ENCODE peak calls at places on chromosomes 16 and 17, in four cellular contexts. Z is psoas muscle, V is HCT116, C is pancreas. O is an unnamed sample. For H3K4me1, the result is how much of the 10 kb centered on the place peaks cover.

GRCh38 chr17:8320262-8320661 is 10.2 kb downstream of the ARHGEF15 start:
- DNase-seq in Z (no peak), C (no peak), V (no peak), O (no peak)

GRCh38 chr16:66474750-66475199 is 47.7 kb downstream of the BEAN1 start:
- DNase-seq in C (no peak), V (no peak), Z (no peak), O (no peak)

GRCh38 chr16:69567031-69567680 is 1.4 kb downstream of the NFAT5 start:
- DNase-seq in Z (no peak), V (no peak), C (no peak), O (no peak)

GRCh38 chr17:75844530-75845057 is 390 bp upstream of the UNC13D start:
- DNase-seq in V (peak), C (peak), Z (peak), O (peak)

GRCh38 chr17:16521070-16521727 is 29.2 kb upstream of the LRRC75A start:
- DNase-seq in V (peak), Z (peak), C (peak), O (peak)

GRCh38 chr16:68592466-68593337 is 52.4 kb upstream of the CDH3 start:
- DNase-seq in C (no peak), V (no peak), Z (no peak), O (no peak)

GRCh38 chr17:62611308-62611707 is 16.2 kb upstream of the MRC2 start:
- DNase-seq in Z (no peak), V (no peak), C (no peak), O (no peak)

GRCh38 chr16:68367034-68367433 is 56.2 kb downstream of the PRMT7 start:
- DNase-seq in V (peak), C (peak), Z (no peak), O (no peak)

GRCh38 chr16:50800074-50800473 is 58.2 kb downstream of the CYLD start:
- DNase-seq in C (no peak), V (no peak), Z (no peak), O (no peak)

GRCh38 chr17:27384261-27384701 is 72.0 kb upstream of the KSR1 start:
- DNase-seq in Z (peak), C (peak), V (no peak), O (peak)

GRCh38 chr16:49750341-49751011 is 105.4 kb downstream of the ZNF423 start:
- DNase-seq in C (no peak), Z (no peak), V (no peak), O (no peak)

GRCh38 chr17:8740486-8740885 is 4.2 kb downstream of the CCDC42 start:
- DNase-seq in C (no peak), Z (no peak), V (no peak), O (no peak)

GRCh38 chr17:29590261-29590978 is 972 bp upstream of the GIT1 start:
- DNase-seq in Z (no peak), C (peak), V (peak), O (peak)

GRCh38 chr16:79083879-79084278 is 516.7 kb downstream of the MAF start:
- DNase-seq in Z (no peak), C (no peak), V (no peak), O (no peak)

GRCh38 chr17:71855000-71855399 is 265.8 kb upstream of the SOX9 start:
- DNase-seq in C (no peak), Z (no peak), V (no peak), O (no peak)

GRCh38 chr17:43983196-43983514 is 21.3 kb upstream of the NAGS start:
- DNase-seq in Z (no peak), V (no peak), C (no peak), O (no peak)

GRCh38 chr16:88070341-88070740 is 119.1 kb downstream of the BANP start:
- DNase-seq in V (no peak), Z (peak), C (no peak), O (no peak)

GRCh38 chr17:11991461-11991860 is 5.8 kb downstream of the ZNF18 start:
- DNase-seq in Z (no peak), C (no peak), V (no peak), O (no peak)

GRCh38 chr16:71923941-71924690 is 28.8 kb downstream of the IST1 start:
- DNase-seq in V (no peak), C (no peak), Z (no peak), O (peak)

GRCh38 chr16:67504190-67505021 is 21.1 kb upstream of the AGRP start:
- DNase-seq in Z (peak), C (no peak), V (no peak), O (no peak)

GRCh38 chr16:5621826-5622225 is 524.2 kb upstream of the EEF2KMT start:
- DNase-seq in V (no peak), Z (no peak), C (no peak), O (no peak)

GRCh38 chr16:81448154-81449131 is 3.8 kb downstream of the CMIP start:
- DNase-seq in V (no peak), C (peak), Z (no peak), O (no peak)

GRCh38 chr17:66614469-66614868 is 220.4 kb upstream of the CACNG5 start:
- DNase-seq in V (no peak), C (no peak), Z (no peak), O (no peak)

GRCh38 chr16:67666032-67666537 is 465 bp downstream of the ENKD1 start:
- DNase-seq in V (no peak), Z (peak), C (peak), O (no peak)

GRCh38 chr17:21285164-21286065 is 904 bp downstream of the MAP2K3 start:
- DNase-seq in C (no peak), V (no peak), Z (no peak), O (peak)

GRCh38 chr16:67873435-67874146 is 739 bp downstream of the EDC4 start:
- DNase-seq in V (no peak), Z (no peak), C (no peak), O (no peak)

GRCh38 chr17:15436399-15437369 is 30.7 kb downstream of the CDRT4 start:
- DNase-seq in V (peak), Z (peak), C (no peak), O (no peak)

GRCh38 chr17:47733414-47734288 is 615 bp downstream of the TBX21 start:
- DNase-seq in Z (no peak), C (no peak), V (no peak), O (no peak)

GRCh38 chr16:11852092-11852809 is 909 bp upstream of the RSL1D1 start:
- DNase-seq in C (no peak), Z (no peak), V (no peak), O (no peak)

GRCh38 chr16:1057252-1057932 is 15.2 kb upstream of the SSTR5 start:
- DNase-seq in Z (peak), C (no peak), V (no peak), O (no peak)

GRCh38 chr17:46071796-46072195 is 72.7 kb downstream of the STH start:
- DNase-seq in Z (no peak), C (no peak), V (no peak), O (no peak)

GRCh38 chr17:79986441-79987186 is 49.1 kb downstream of the TBC1D16 start:
- DNase-seq in V (no peak), Z (peak), C (peak), O (no peak)

DNA sequence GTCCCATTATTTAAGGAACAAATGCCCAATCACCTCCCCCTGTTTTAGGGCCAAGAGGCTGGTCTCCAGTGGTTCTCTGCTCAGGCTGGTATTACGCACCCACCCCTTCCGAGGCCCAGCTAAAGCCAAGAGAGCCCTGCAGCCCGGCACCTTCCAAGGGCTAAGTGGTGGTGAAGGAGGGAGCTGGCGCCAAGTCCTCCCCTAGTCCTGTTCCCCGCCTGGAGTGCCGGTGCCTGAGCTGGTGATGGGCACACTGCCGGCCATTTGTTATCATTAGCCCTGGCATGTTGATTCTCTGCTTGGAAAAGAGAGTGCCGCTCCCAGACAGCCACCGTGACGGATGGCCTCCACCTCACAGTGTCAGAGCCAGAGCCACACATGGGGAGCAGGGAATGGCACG is 31.9 kb downstream of the GRIN2C start:
- DNase-seq in Z (no peak), V (no peak), C (peak), O (no peak)
- H3K27ac ChIP-seq in Z (no peak), V (no peak), C (no peak), O (no peak)

DNA sequence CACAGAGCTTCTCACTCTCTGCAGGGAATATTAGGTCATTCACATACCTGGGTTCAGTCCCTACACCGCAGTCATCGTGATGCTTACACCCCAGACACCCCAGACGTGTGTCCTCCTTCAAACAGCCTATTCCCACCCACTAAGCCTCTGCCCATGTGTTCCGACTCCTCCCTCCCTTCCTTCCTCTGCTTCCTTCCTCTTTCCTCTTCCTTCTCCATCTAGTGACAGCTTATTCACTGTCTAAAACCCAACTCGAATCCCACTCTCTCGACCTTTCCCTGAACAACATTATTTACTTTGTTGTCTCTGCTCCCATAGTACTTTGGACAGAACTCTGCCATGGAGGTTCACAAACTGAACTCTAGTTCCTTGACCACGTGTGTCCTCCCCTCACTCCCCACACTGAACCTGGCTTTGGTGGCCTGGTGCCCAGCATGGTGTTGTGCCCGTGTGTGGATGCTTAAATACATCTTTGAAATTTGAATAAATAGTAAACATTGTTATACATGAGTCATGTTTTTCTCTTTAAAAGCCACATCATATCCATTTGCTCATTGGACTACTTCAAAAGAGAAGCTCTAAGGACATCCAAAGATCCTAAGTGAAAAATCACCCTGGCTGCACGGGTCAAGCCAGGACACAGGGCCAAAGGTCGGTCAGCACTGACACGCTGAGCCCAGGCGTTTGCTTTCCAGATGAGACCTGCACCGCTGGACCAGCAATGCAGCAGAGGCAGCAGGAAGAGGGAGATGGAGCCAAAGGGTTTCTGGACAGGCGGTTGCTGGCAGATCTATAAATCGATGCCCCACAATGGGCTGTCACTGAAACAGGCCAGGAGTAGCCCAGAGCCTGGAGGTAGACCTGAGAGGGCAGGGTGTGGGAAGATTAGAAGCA is 14.1 kb upstream of the G6PC1 start:
- DNase-seq in Z (no peak), C (no peak), V (no peak), O (no peak)
- TF ChIP-seq CTCF in Z (no peak), C (no peak), V (no peak), O (no peak)

GRCh38 chr17:57443781-57444180 is 187.5 kb downstream of the MSI2 start:
- DNase-seq in Z (no peak), C (no peak), V (no peak), O (no peak)
- H3K4me1 ChIP-seq in Z (half or more), C (under half), V (half or more), O (under half)

DNA sequence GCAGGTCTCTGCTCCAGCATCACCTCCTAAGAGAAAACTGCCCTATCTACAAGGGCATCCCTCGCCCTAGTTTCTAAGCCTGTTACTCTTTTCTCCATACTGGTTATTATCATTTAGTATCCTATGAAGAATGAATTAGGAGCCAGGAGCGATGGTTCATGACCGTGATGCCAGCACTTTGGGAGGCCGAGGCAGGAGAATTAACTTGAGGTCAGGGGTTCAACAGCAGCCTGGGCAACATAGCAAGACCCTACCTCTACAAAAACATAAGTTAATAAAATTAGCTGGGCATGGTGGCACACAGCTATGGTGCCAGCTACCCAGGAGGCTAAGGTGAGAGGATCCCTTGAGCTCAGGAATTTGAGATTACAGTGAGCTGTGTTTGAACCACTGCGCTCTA is 7.2 kb downstream of the EARS2 start:
- DNase-seq in V (no peak), C (no peak), Z (no peak), O (no peak)
- H3K27ac ChIP-seq in V (no peak), C (no peak), Z (no peak), O (no peak)

GRCh38 chr17:1907216-1907631 is 77.4 kb downstream of the RPA1 start:
- DNase-seq in V (no peak), C (peak), Z (peak), O (no peak)
- TF ChIP-seq CTCF in V (no peak), C (no peak), Z (peak), O (no peak)

DNA sequence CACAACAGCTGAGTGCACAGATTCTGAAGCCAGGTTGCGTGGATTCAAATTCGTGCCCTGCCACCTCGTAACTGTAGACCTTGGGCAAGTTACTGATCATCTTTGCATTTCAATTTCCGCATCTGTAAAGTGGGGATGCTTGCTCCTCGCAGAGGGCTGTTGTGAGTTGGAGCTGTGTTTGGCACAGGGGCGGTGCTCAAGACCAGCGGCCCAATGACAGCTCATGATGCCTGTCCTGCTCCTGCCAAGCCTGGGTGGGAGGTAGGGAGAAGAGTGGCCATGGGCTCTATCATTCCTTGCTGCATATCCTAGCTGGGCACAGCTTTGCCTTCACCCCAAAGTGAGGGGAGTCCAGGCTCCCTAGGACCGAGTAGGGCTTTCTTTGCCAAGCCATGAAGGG is 12.6 kb downstream of the NXPH3 start:
- DNase-seq in Z (peak), C (no peak), V (no peak), O (no peak)
- H3K4me1 ChIP-seq in Z (under half), C (under half), V (under half), O (under half)

DNA sequence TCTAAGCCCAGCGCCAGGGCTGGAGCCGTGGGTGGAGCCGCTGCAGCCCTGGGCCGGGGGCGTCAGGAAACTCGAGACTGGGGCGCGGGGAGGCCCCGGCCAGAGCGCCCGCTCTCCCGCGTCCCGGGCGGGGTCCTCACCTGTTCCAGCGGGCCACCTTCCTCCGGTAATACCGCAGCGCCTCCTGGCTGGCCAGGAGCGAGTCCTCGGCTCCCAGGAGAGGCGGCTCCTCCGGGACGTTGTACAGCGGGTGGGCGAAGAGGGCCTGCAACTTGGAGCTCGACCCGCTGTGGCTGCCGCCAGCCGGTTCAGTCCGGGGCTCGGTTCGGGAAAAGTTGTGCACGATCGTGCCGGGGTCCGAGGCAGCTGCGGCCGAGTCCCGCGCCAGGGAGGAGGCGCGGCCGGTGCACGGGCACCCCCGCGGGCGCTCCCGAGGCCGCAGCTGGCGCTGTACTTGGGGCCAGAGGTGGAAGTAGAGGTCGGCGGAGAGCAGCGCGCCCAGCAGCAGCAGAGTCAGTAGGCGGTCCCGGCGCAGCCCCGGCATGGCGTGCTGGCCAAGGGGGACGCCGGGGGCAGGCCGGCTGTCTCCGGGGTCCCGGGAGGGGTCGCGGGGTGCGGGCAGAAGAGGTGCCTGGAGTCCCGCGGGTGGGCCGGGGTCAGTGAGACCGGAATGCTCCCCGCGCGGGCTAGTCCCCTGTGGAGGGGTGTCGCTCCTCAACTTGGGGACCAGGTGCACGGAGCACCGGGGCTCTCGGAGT is 865 bp downstream of the FAM20A start:
- DNase-seq in Z (peak), C (peak), V (no peak), O (no peak)
- H3K27ac ChIP-seq in Z (peak), C (peak), V (no peak), O (no peak)

O was measured in foreskin keratinocyte.